ENCODE peak calls at places on chromosomes 1 and 21, in nine cellular contexts. U, M, Z, L, Q, R, T, F and K are unnamed samples.

GRCh38 chr1:65817891-65818290 is 25.2 kb downstream of the PDE4B start:
- DNase-seq in U (no peak), M (no peak), Z (no peak), L (no peak), Q (no peak), R (no peak), T (no peak), F (no peak), K (no peak)

GRCh38 chr21:42586406-42586805 is 67.0 kb upstream of the PDE9A start:
- DNase-seq in U (no peak), M (no peak), Z (no peak), L (no peak), Q (no peak), R (no peak), T (no peak), F (no peak), K (no peak)

GRCh38 chr1:198867182-198867581 is 228.3 kb downstream of the PTPRC start:
- DNase-seq in U (no peak), M (no peak), Z (no peak), L (no peak), Q (no peak), R (no peak), T (no peak), F (no peak), K (no peak)

GRCh38 chr1:90761156-90761555 is 44.1 kb upstream of the BARHL2 start:
- DNase-seq in U (no peak), M (no peak), Z (no peak), L (no peak), Q (no peak), R (no peak), T (no peak), F (no peak), K (no peak)

GRCh38 chr1:182567629-182568028 is 21.4 kb downstream of the RNASEL start:
- DNase-seq in U (no peak), M (no peak), Z (no peak), L (no peak), Q (no peak), R (no peak), T (no peak), F (no peak), K (no peak)

GRCh38 chr1:16719571-16720402 is 20.5 kb upstream of the RNU1-4 start:
- DNase-seq in U (peak), M (no peak), Z (no peak), L (no peak), Q (no peak), R (no peak), T (peak), F (no peak), K (peak)

GRCh38 chr1:165371588-165372235 is 15.2 kb upstream of the LMX1A start:
- DNase-seq in U (no peak), M (no peak), Z (no peak), L (no peak), Q (no peak), R (no peak), T (no peak), F (no peak), K (no peak)

GRCh38 chr1:89610457-89610991 is 22.4 kb upstream of the LRRC8C start:
- DNase-seq in U (no peak), M (no peak), Z (no peak), L (no peak), Q (no peak), R (peak), T (peak), F (no peak), K (no peak)

GRCh38 chr1:192263436-192263835 is 53.4 kb upstream of the RGS21 start:
- DNase-seq in U (no peak), M (no peak), Z (no peak), L (peak), Q (no peak), R (no peak), T (no peak), F (no peak), K (no peak)

GRCh38 chr1:45123358-45123757 is 83.0 kb downstream of the ZSWIM5 start:
- DNase-seq in U (no peak), M (no peak), Z (no peak), L (no peak), Q (no peak), R (no peak), T (no peak), F (no peak), K (no peak)

GRCh38 chr1:3135073-3135745 is 66.2 kb downstream of the PRDM16 start:
- DNase-seq in U (no peak), M (no peak), Z (no peak), L (no peak), Q (no peak), R (no peak), T (no peak), F (no peak), K (peak)

GRCh38 chr1:235160965-235161684 is at the start of gene RBM34:
- DNase-seq in U (peak), M (peak), Z (peak), L (peak), Q (peak), R (peak), T (peak), F (peak), K (peak)

GRCh38 chr1:44103270-44104131 is 15.1 kb upstream of the KLF17 start:
- DNase-seq in U (no peak), M (peak), Z (no peak), L (peak), Q (peak), R (no peak), T (no peak), F (no peak), K (no peak)

GRCh38 chr1:220732621-220733020 is 15.5 kb upstream of the MTARC2 start:
- DNase-seq in U (no peak), M (no peak), Z (no peak), L (no peak), Q (no peak), R (no peak), T (no peak), F (no peak), K (peak)

GRCh38 chr1:113928950-113929749 is at the start of gene HIPK1:
- DNase-seq in U (peak), M (peak), Z (peak), L (peak), Q (peak), R (peak), T (peak), F (peak), K (peak)

GRCh38 chr1:216742625-216743024 is 19.4 kb upstream of the ESRRG start:
- DNase-seq in U (no peak), M (no peak), Z (peak), L (peak), Q (peak), R (no peak), T (no peak), F (no peak), K (no peak)

GRCh38 chr1:164051791-164052190 is 507.2 kb upstream of the PBX1 start:
- DNase-seq in U (no peak), M (no peak), Z (no peak), L (peak), Q (no peak), R (no peak), T (no peak), F (no peak), K (no peak)

GRCh38 chr1:108617724-108618056 is 43.2 kb downstream of the HENMT1 start:
- DNase-seq in U (no peak), M (no peak), Z (no peak), L (no peak), Q (no peak), R (no peak), T (no peak), F (no peak), K (no peak)

GRCh38 chr1:101207891-101208290 is 28.9 kb upstream of the S1PR1 start:
- DNase-seq in U (no peak), M (no peak), Z (no peak), L (no peak), Q (no peak), R (no peak), T (no peak), F (no peak), K (no peak)

GRCh38 chr1:51833700-51834099 is 44.8 kb downstream of the NRDC start:
- DNase-seq in U (no peak), M (no peak), Z (no peak), L (peak), Q (no peak), R (no peak), T (no peak), F (no peak), K (no peak)

GRCh38 chr1:63622847-63623566 is 29.8 kb downstream of the PGM1 start:
- DNase-seq in U (no peak), M (no peak), Z (peak), L (no peak), Q (no peak), R (no peak), T (no peak), F (no peak), K (no peak)

GRCh38 chr1:21270086-21270689 is 20.1 kb downstream of the ECE1 start:
- DNase-seq in U (peak), M (peak), Z (no peak), L (peak), Q (no peak), R (peak), T (peak), F (peak), K (peak)